ENCODE peak calls at places on chromosomes 16 and 17, in six cellular contexts. One of them, this sample, is unnamed.

GRCh38 chr17:8991514-8992285 is 26.2 kb upstream of the PIK3R5 start:
- DNase-seq in OCI-M1: peak; percentile 89
- DNase-seq in AG10803: peak; percentile 70
- DNase-seq in HT1080: peak; percentile 18
- DNase-seq in PC-9: peak; percentile 40
- DNase-seq in WTC11: peak; percentile 84
- DNase-seq in this sample: peak; percentile 9

GRCh38 chr17:41825175-41825845 is 10.7 kb downstream of the NT5C3B start:
- DNase-seq in OCI-M1: no peak
- DNase-seq in AG10803: no peak
- DNase-seq in HT1080: no peak
- DNase-seq in PC-9: no peak
- DNase-seq in WTC11: no peak
- DNase-seq in this sample: no peak

GRCh38 chr16:3959148-3959547 is 78.6 kb upstream of the CREBBP start:
- DNase-seq in OCI-M1: no peak
- DNase-seq in AG10803: peak; percentile 53
- DNase-seq in HT1080: peak; percentile 10
- DNase-seq in PC-9: peak; percentile 72
- DNase-seq in WTC11: no peak
- DNase-seq in this sample: peak; percentile 65

GRCh38 chr17:17613708-17614114 is 22.2 kb upstream of the PEMT start:
- DNase-seq in OCI-M1: peak; percentile 73
- DNase-seq in AG10803: peak; percentile 74
- DNase-seq in HT1080: peak; percentile 61
- DNase-seq in PC-9: peak; percentile 50
- DNase-seq in WTC11: peak; percentile 75
- DNase-seq in this sample: peak; percentile 61

GRCh38 chr17:62963296-62963695 is 2.7 kb upstream of the TANC2 start:
- DNase-seq in OCI-M1: no peak
- DNase-seq in AG10803: peak; percentile 64
- DNase-seq in HT1080: peak; percentile 89
- DNase-seq in PC-9: peak; percentile 60
- DNase-seq in WTC11: no peak
- DNase-seq in this sample: no peak

GRCh38 chr17:29263916-29264315 is 17.3 kb downstream of the CRYBA1 start:
- DNase-seq in OCI-M1: no peak
- DNase-seq in AG10803: no peak
- DNase-seq in HT1080: no peak
- DNase-seq in PC-9: no peak
- DNase-seq in WTC11: no peak
- DNase-seq in this sample: no peak

GRCh38 chr16:30937692-30938091 is 11.2 kb upstream of the ORAI3 start:
- DNase-seq in OCI-M1: no peak
- DNase-seq in AG10803: no peak
- DNase-seq in HT1080: no peak
- DNase-seq in PC-9: no peak
- DNase-seq in WTC11: no peak
- DNase-seq in this sample: no peak

GRCh38 chr17:39695089-39695474 is 4.8 kb upstream of the ERBB2 start:
- DNase-seq in OCI-M1: no peak
- DNase-seq in AG10803: no peak
- DNase-seq in HT1080: no peak
- DNase-seq in PC-9: no peak
- DNase-seq in WTC11: no peak
- DNase-seq in this sample: no peak

GRCh38 chr17:66275651-66276050 is 26.8 kb upstream of the PRKCA start:
- DNase-seq in OCI-M1: no peak
- DNase-seq in AG10803: peak; percentile 90
- DNase-seq in HT1080: peak; percentile 99
- DNase-seq in PC-9: peak; percentile 98
- DNase-seq in WTC11: no peak
- DNase-seq in this sample: no peak

GRCh38 chr16:15539197-15539596 is 103.8 kb downstream of the MARF1 start:
- DNase-seq in OCI-M1: no peak
- DNase-seq in AG10803: no peak
- DNase-seq in HT1080: no peak
- DNase-seq in PC-9: no peak
- DNase-seq in WTC11: peak; percentile 81
- DNase-seq in this sample: no peak

GRCh38 chr17:61551255-61551742 is 39.7 kb downstream of the NACA2 start:
- DNase-seq in OCI-M1: peak; percentile 75
- DNase-seq in AG10803: peak; percentile 47
- DNase-seq in HT1080: peak; percentile 55
- DNase-seq in PC-9: no peak
- DNase-seq in WTC11: no peak
- DNase-seq in this sample: peak; percentile 17

GRCh38 chr17:18004901-18005305 is 32.2 kb downstream of the DRC3 start:
- DNase-seq in OCI-M1: no peak
- DNase-seq in AG10803: no peak
- DNase-seq in HT1080: no peak
- DNase-seq in PC-9: no peak
- DNase-seq in WTC11: peak; percentile 47
- DNase-seq in this sample: no peak

GRCh38 chr17:32515677-32516383 is 29.0 kb downstream of the CDK5R1 start:
- DNase-seq in OCI-M1: no peak
- DNase-seq in AG10803: no peak
- DNase-seq in HT1080: no peak
- DNase-seq in PC-9: no peak
- DNase-seq in WTC11: no peak
- DNase-seq in this sample: peak; percentile 51

GRCh38 chr17:56292010-56292409 is 138.7 kb downstream of the ANKFN1 start:
- DNase-seq in OCI-M1: no peak
- DNase-seq in AG10803: peak; percentile 76
- DNase-seq in HT1080: peak; percentile 94
- DNase-seq in PC-9: no peak
- DNase-seq in WTC11: no peak
- DNase-seq in this sample: no peak

This sample was measured in DMS79 treated with DMSO at 0.1 percent for 48 hours.